ENCODE peak calls at places on chromosomes 7 and 10, in six cellular contexts. A, F, J, L, H and Z are unnamed samples.

GRCh38 chr10:110215751-110216150 is 8.3 kb downstream of the MXI1 start:
- DNase-seq in A (no peak), H (no peak), L (no peak), J (no peak), F (no peak), Z (no peak)

GRCh38 chr10:113539789-113540188 is 13.1 kb upstream of the HABP2 start:
- DNase-seq in J (peak; percentile 86), A (peak; percentile 33), H (no peak), L (no peak), F (peak; percentile 8), Z (no peak)

GRCh38 chr10:20743935-20744334 is 153.2 kb downstream of the NEBL start:
- DNase-seq in F (no peak), H (no peak), J (no peak), L (no peak), A (no peak), Z (no peak)

GRCh38 chr10:101639141-101639900 is 51.2 kb downstream of the DPCD start:
- DNase-seq in L (no peak), H (no peak), J (no peak), A (no peak), F (no peak), Z (no peak)

GRCh38 chr10:37576154-37576553 is 281.3 kb downstream of the ZNF248 start:
- DNase-seq in F (no peak), H (no peak), A (no peak), J (no peak), L (no peak), Z (no peak)

GRCh38 chr7:15757041-15757995 is 70.8 kb upstream of the MEOX2 start:
- DNase-seq in F (peak; percentile 40), L (no peak), J (no peak), A (no peak), H (no peak), Z (no peak)

GRCh38 chr7:40199076-40199802 is 64.4 kb downstream of the SUGCT start:
- DNase-seq in L (no peak), A (no peak), F (peak; percentile 90), J (no peak), H (no peak), Z (no peak)

GRCh38 chr10:72038458-72039001 is 49.8 kb downstream of the SPOCK2 start:
- DNase-seq in L (no peak), F (peak; percentile 23), A (no peak), H (no peak), J (no peak), Z (no peak)